ENCODE peak calls at places on chromosomes 6 and 20, in ten cellular contexts. M is left ventricle myocardium inferior; B is mesenteric fat pad; C is AG08396; A is ELR; X is endodermal cell; W is CD8-positive, alpha-beta T cell; P is erythroblast; N is GM18507; Z is D341Med. O is an unnamed sample.

GRCh38 chr6:11392778-11393507 is 144.6 kb upstream of the TMEM170B start:
- DNase-seq in M (peak; percentile 30), B (no peak), C (no peak), A (no peak), X (no peak), W (no peak), P (peak; percentile 48), N (no peak), Z (no peak), O (no peak)

GRCh38 chr6:137829641-137830083 is 37.4 kb upstream of the TNFAIP3 start:
- DNase-seq in M (no peak), B (no peak), C (no peak), A (peak; percentile 47), X (no peak), W (no peak), P (no peak), N (no peak), Z (no peak), O (peak; percentile 67)

GRCh38 chr6:26309731-26310142 is 55.3 kb upstream of the BTN3A2 start:
- DNase-seq in M (no peak), B (no peak), C (no peak), A (peak; percentile 99), X (no peak), W (no peak), P (no peak), N (no peak), Z (no peak), O (no peak)

GRCh38 chr6:170127151-170127550 is 163.7 kb downstream of the DLL1 start:
- DNase-seq in M (no peak), B (peak; percentile 47), C (no peak), A (no peak), X (peak; percentile 21), W (no peak), P (no peak), N (no peak), Z (no peak), O (no peak)

GRCh38 chr6:167485186-167485978 is 160.5 kb downstream of the TTLL2 start:
- DNase-seq in M (no peak), B (peak; percentile 37), C (no peak), A (no peak), X (no peak), W (no peak), P (no peak), N (no peak), Z (no peak), O (peak; percentile 13)

GRCh38 chr6:1473166-1473565 is 83.8 kb downstream of the FOXF2 start:
- DNase-seq in M (no peak), B (no peak), C (no peak), A (no peak), X (peak; percentile 42), W (no peak), P (no peak), N (no peak), Z (no peak), O (no peak)

GRCh38 chr6:134849920-134850447 is 99.9 kb downstream of the ALDH8A1 start:
- DNase-seq in M (no peak), B (no peak), C (no peak), A (no peak), X (no peak), W (no peak), P (no peak), N (no peak), Z (no peak), O (no peak)

GRCh38 chr6:136959471-136959891 is 37.4 kb downstream of the SLC35D3 start:
- DNase-seq in M (no peak), B (no peak), C (no peak), A (no peak), X (peak; percentile 75), W (no peak), P (peak; percentile 8), N (no peak), Z (no peak), O (no peak)

GRCh38 chr6:12012231-12012565 is at the start of gene HIVEP1:
- DNase-seq in M (peak; percentile 49), B (no peak), C (no peak), A (no peak), X (peak; percentile 75), W (no peak), P (peak; percentile 78), N (no peak), Z (peak; percentile 65), O (peak; percentile 13)

GRCh38 chr20:24950128-24950835 is 1.2 kb downstream of the CST7 start:
- DNase-seq in M (no peak), B (peak; percentile 75), C (no peak), A (no peak), X (peak; percentile 41), W (no peak), P (no peak), N (no peak), Z (no peak), O (no peak)

GRCh38 chr6:128098000-128098581 is 197.2 kb upstream of the THEMIS start:
- DNase-seq in M (no peak), B (no peak), C (no peak), A (peak; percentile 8), X (no peak), W (no peak), P (no peak), N (no peak), Z (no peak), O (no peak)

GRCh38 chr20:1820137-1821074 is 74.8 kb upstream of the SIRPA start:
- DNase-seq in M (no peak), B (peak; percentile 78), C (peak; percentile 76), A (peak; percentile 80), X (no peak), W (no peak), P (no peak), N (no peak), Z (no peak), O (no peak)

GRCh38 chr6:113082691-113083090 is 735.6 kb downstream of the RFPL4B start:
- DNase-seq in M (no peak), B (no peak), C (no peak), A (peak; percentile 33), X (no peak), W (no peak), P (no peak), N (no peak), Z (no peak), O (no peak)

GRCh38 chr6:113645576-113645970 is 211.6 kb upstream of the MARCKS start:
- DNase-seq in M (no peak), B (no peak), C (peak; percentile 32), A (peak; percentile 96), X (no peak), W (no peak), P (no peak), N (no peak), Z (no peak), O (peak; percentile 88)

GRCh38 chr6:47587503-47587902 is 109.9 kb downstream of the CD2AP start:
- DNase-seq in M (no peak), B (no peak), C (no peak), A (peak; percentile 31), X (no peak), W (no peak), P (no peak), N (no peak), Z (no peak), O (no peak)

GRCh38 chr6:137389150-137389664 is 105.0 kb downstream of the OLIG3 start:
- DNase-seq in M (no peak), B (no peak), C (no peak), A (peak; percentile 16), X (no peak), W (peak; percentile 55), P (no peak), N (peak; percentile 2), Z (no peak), O (peak; percentile 17)

GRCh38 chr6:113103618-113104390 is 753.3 kb upstream of the MARCKS start:
- DNase-seq in M (no peak), B (no peak), C (peak; percentile 14), A (peak; percentile 73), X (no peak), W (no peak), P (no peak), N (no peak), Z (no peak), O (no peak)

GRCh38 chr20:64095927-64096326 is 11.4 kb downstream of the NPBWR2 start:
- DNase-seq in M (no peak), B (no peak), C (no peak), A (no peak), X (no peak), W (no peak), P (no peak), N (no peak), Z (no peak), O (no peak)

GRCh38 chr6:148329568-148330299 is 12.9 kb upstream of the SASH1 start:
- DNase-seq in M (no peak), B (no peak), C (peak; percentile 50), A (peak; percentile 91), X (no peak), W (no peak), P (no peak), N (no peak), Z (no peak), O (peak; percentile 48)

GRCh38 chr20:63968928-63969760 is 586 bp downstream of the ZNF512B start:
- DNase-seq in M (peak; percentile 20), B (peak; percentile 89), C (no peak), A (peak; percentile 39), X (peak; percentile 73), W (no peak), P (peak; percentile 19), N (no peak), Z (peak; percentile 77), O (no peak)

GRCh38 chr20:46330072-46330763 is 21.9 kb upstream of the CDH22 start:
- DNase-seq in M (no peak), B (no peak), C (no peak), A (no peak), X (no peak), W (no peak), P (no peak), N (no peak), Z (no peak), O (no peak)

GRCh38 chr6:52739134-52739533 is 24.1 kb downstream of the GSTA2 start:
- DNase-seq in M (no peak), B (no peak), C (no peak), A (no peak), X (no peak), W (no peak), P (no peak), N (no peak), Z (no peak), O (no peak)

GRCh38 chr6:147689398-147689797 is 180.9 kb downstream of the SAMD5 start:
- DNase-seq in M (no peak), B (no peak), C (no peak), A (peak; percentile 79), X (no peak), W (no peak), P (no peak), N (no peak), Z (no peak), O (no peak)

GRCh38 chr6:161228096-161228495 is 45.8 kb downstream of the AGPAT4 start:
- DNase-seq in M (no peak), B (no peak), C (no peak), A (no peak), X (no peak), W (no peak), P (no peak), N (no peak), Z (no peak), O (no peak)

GRCh38 chr6:5466459-5466858 is 205.1 kb downstream of the FARS2 start:
- DNase-seq in M (no peak), B (no peak), C (peak; percentile 59), A (peak; percentile 78), X (no peak), W (no peak), P (peak; percentile 56), N (no peak), Z (no peak), O (no peak)

GRCh38 chr20:50395258-50395729 is 114.9 kb upstream of the PTPN1 start:
- DNase-seq in M (peak; percentile 87), B (peak; percentile 92), C (no peak), A (peak; percentile 73), X (no peak), W (no peak), P (no peak), N (no peak), Z (no peak), O (no peak)

GRCh38 chr20:64261138-64261537 is 5.6 kb downstream of the PCMTD2 start:
- DNase-seq in M (no peak), B (no peak), C (peak; percentile 39), A (peak; percentile 58), X (no peak), W (no peak), P (no peak), N (no peak), Z (no peak), O (no peak)

GRCh38 chr6:167538746-167539145 is 213.9 kb downstream of the TTLL2 start:
- DNase-seq in M (no peak), B (no peak), C (no peak), A (no peak), X (no peak), W (no peak), P (no peak), N (no peak), Z (no peak), O (no peak)

O was measured in RWPE1.